ENCODE peak calls at places on chromosomes 3 and 15, in nine cellular contexts. I is activated T-helper 1 cell treated with Interleukin-2 at 50 U/mL for 16 hours, S is HuH-7.5, U is GM04503, P is MCF 10A, G is erythroblast, N is left ventricle myocardium superior, F is H9, L is SK-N-DZ. E is an unnamed sample.
A peak's percentile ranks its signal among the peaks of the same experiment; 100 is the strongest.

GRCh38 chr3:14520967-14521366 is 19.2 kb downstream of the GRIP2 start:
- DNase-seq in I (no peak), S (no peak), U (no peak), P (no peak), G (no peak), N (no peak), F (peak; percentile 15), L (no peak), E (no peak)

GRCh38 chr15:29910068-29910467 is 87.8 kb upstream of the TJP1 start:
- DNase-seq in I (no peak), S (no peak), U (no peak), P (no peak), G (no peak), N (no peak), F (no peak), L (no peak), E (no peak)

GRCh38 chr3:150899141-150899540 is 6.1 kb downstream of the MINDY4B start:
- DNase-seq in I (no peak), S (no peak), U (no peak), P (no peak), G (no peak), N (no peak), F (no peak), L (no peak), E (no peak)

GRCh38 chr3:190586631-190587000 is 72.7 kb downstream of the IL1RAP start:
- DNase-seq in I (no peak), S (no peak), U (no peak), P (peak; percentile 78), G (no peak), N (no peak), F (no peak), L (no peak), E (no peak)

GRCh38 chr15:22735781-22736180 is 50.7 kb upstream of the NIPA1 start:
- DNase-seq in I (no peak), S (no peak), U (peak; percentile 28), P (no peak), G (no peak), N (no peak), F (no peak), L (no peak), E (no peak)

GRCh38 chr3:195169011-195169410 is 101.9 kb downstream of the XXYLT1 start:
- DNase-seq in I (no peak), S (no peak), U (no peak), P (no peak), G (no peak), N (no peak), F (no peak), L (no peak), E (no peak)

GRCh38 chr3:40185029-40185695 is 124.3 kb upstream of the EIF1B start:
- DNase-seq in I (no peak), S (no peak), U (no peak), P (no peak), G (no peak), N (no peak), F (no peak), L (no peak), E (no peak)

GRCh38 chr15:76968310-76968709 is 26.6 kb upstream of the PSTPIP1 start:
- DNase-seq in I (no peak), S (no peak), U (no peak), P (no peak), G (no peak), N (no peak), F (no peak), L (no peak), E (no peak)

GRCh38 chr3:45605569-45605968 is 11.0 kb downstream of the LIMD1 start:
- DNase-seq in I (no peak), S (no peak), U (no peak), P (no peak), G (no peak), N (no peak), F (no peak), L (no peak), E (no peak)

E was measured in Right ventricle myocardium superior.